ENCODE peak calls at places on chromosomes 5 and 9, in seven cellular contexts. G is GM12878, F is HepG2, Q is HCT116, I is K562, K is SK-N-SH, P is H1. J is an unnamed sample.
A peak's percentile ranks its signal among the peaks of the same experiment; 100 is the strongest.

GRCh38 chr5:911601-912000 is 18.9 kb downstream of the TRIP13 start:
- DNase-seq in I (no peak), P (no peak), G (no peak), Q (peak; percentile 55), K (no peak), F (no peak), J (peak; percentile 23)

GRCh38 chr9:112785981-112786380 is 35.4 kb downstream of the SNX30 start:
- DNase-seq in P (no peak), Q (no peak), G (no peak), I (no peak), K (no peak), F (no peak), J (no peak)

GRCh38 chr5:100550531-100551036 is 15.4 kb downstream of the FAM174A start:
- DNase-seq in I (no peak), K (no peak), Q (no peak), P (no peak), G (peak; percentile 72), F (no peak), J (no peak)

GRCh38 chr9:27499481-27499880 is 24.6 kb upstream of the IFNK start:
- DNase-seq in P (no peak), I (no peak), Q (no peak), G (no peak), K (no peak), F (no peak), J (peak; percentile 64)

GRCh38 chr5:95471922-95472321 is 80.8 kb downstream of the FAM81B start:
- DNase-seq in Q (no peak), I (no peak), P (no peak), F (no peak), K (no peak), G (no peak), J (no peak)

GRCh38 chr9:109880276-109881169 is 100.5 kb downstream of the PALM2AKAP2 start:
- DNase-seq in P (peak; percentile 72), G (no peak), I (peak; percentile 63), K (peak; percentile 28), Q (peak; percentile 67), F (peak; percentile 7), J (peak; percentile 49)

GRCh38 chr5:9058666-9059065 is 487.2 kb downstream of the SEMA5A start:
- DNase-seq in G (no peak), Q (no peak), K (no peak), I (no peak), F (no peak), P (no peak), J (no peak)

GRCh38 chr5:53549792-53550191 is 10.6 kb upstream of the NDUFS4 start:
- DNase-seq in G (no peak), F (no peak), K (no peak), P (no peak), Q (no peak), I (no peak), J (no peak)

GRCh38 chr9:70554881-70555280 is 140.4 kb upstream of the KLF9 start:
- DNase-seq in Q (no peak), I (no peak), F (no peak), P (no peak), G (no peak), K (no peak), J (no peak)

GRCh38 chr5:53892236-53892635 is 331.8 kb downstream of the NDUFS4 start:
- DNase-seq in P (no peak), I (no peak), G (no peak), Q (no peak), K (no peak), F (no peak), J (no peak)

GRCh38 chr9:3087697-3088096 is 243.8 kb upstream of the PUM3 start:
- DNase-seq in F (no peak), K (no peak), Q (no peak), G (no peak), P (no peak), I (no peak), J (no peak)

GRCh38 chr5:115962565-115963402 is 509 bp downstream of the LVRN start:
- DNase-seq in F (no peak), I (no peak), P (peak; percentile 55), Q (no peak), G (no peak), K (peak; percentile 72), J (peak; percentile 43)

GRCh38 chr5:32443541-32444190 is 874 bp downstream of the ZFR start:
- DNase-seq in F (no peak), I (peak; percentile 81), G (no peak), Q (no peak), P (peak; percentile 79), K (peak; percentile 87), J (peak; percentile 65)

GRCh38 chr9:137031904-137032639 is at the start of gene FUT7:
- DNase-seq in Q (no peak), K (no peak), P (no peak), G (no peak), F (no peak), I (no peak), J (no peak)

GRCh38 chr9:8863886-8864881 is 1064.6 kb upstream of the DMAC1 start:
- DNase-seq in K (no peak), P (no peak), F (no peak), Q (no peak), I (no peak), G (no peak), J (no peak)

GRCh38 chr9:99660191-99660636 is 161.5 kb upstream of the NR4A3 start:
- DNase-seq in G (peak; percentile 78), P (no peak), Q (no peak), I (no peak), K (no peak), F (no peak), J (no peak)

GRCh38 chr5:11973469-11973868 is 69.2 kb upstream of the CTNND2 start:
- DNase-seq in P (no peak), Q (no peak), G (no peak), K (no peak), I (no peak), F (no peak), J (no peak)

GRCh38 chr9:28792736-28793135 is 1219.5 kb upstream of the C9orf72 start:
- DNase-seq in Q (no peak), P (no peak), F (no peak), G (no peak), K (no peak), I (no peak), J (no peak)

GRCh38 chr5:127960126-127960744 is 123.3 kb upstream of the SLC12A2 start:
- DNase-seq in P (no peak), I (no peak), Q (no peak), K (no peak), F (no peak), G (no peak), J (peak; percentile 91)

GRCh38 chr5:83363111-83363510 is 108.4 kb upstream of the VCAN start:
- DNase-seq in K (no peak), G (no peak), Q (no peak), F (no peak), P (no peak), I (no peak), J (no peak)

GRCh38 chr5:174837919-174838902 is 113.8 kb downstream of the MSX2 start:
- DNase-seq in Q (peak; percentile 16), G (no peak), F (no peak), P (peak; percentile 53), K (peak; percentile 17), I (peak; percentile 10), J (no peak)

GRCh38 chr9:127781821-127782220 is 3.4 kb upstream of the SH2D3C start:
- DNase-seq in P (no peak), I (no peak), G (no peak), F (no peak), K (no peak), Q (no peak), J (peak; percentile 46)

GRCh38 chr5:115895821-115896220 is 54.1 kb downstream of the AP3S1 start:
- DNase-seq in G (no peak), P (no peak), Q (no peak), F (no peak), K (no peak), I (no peak), J (no peak)

GRCh38 chr9:7637073-7637472 is 162.5 kb downstream of the DMAC1 start:
- DNase-seq in P (no peak), I (no peak), G (no peak), F (no peak), K (peak; percentile 19), Q (no peak), J (no peak)

GRCh38 chr5:124932791-124933600 is 186.6 kb upstream of the ZNF608 start:
- DNase-seq in P (no peak), K (peak; percentile 53), G (no peak), I (no peak), F (no peak), Q (no peak), J (no peak)
- H2AFZ ChIP-seq in P (no peak overlapping the region), K (peak overlapping the region; percentile 2), G (no peak overlapping the region), I (no peak overlapping the region), F (no peak overlapping the region), Q (no peak overlapping the region), J (no peak overlapping the region)

GRCh38 chr5:151230048-151230680 is 6.3 kb upstream of the CCDC69 start:
- DNase-seq in P (no peak), K (no peak), Q (no peak), F (no peak), I (no peak), G (no peak), J (peak; percentile 14)

GRCh38 chr5:151225071-151225470 is 1.2 kb upstream of the CCDC69 start:
- DNase-seq in F (no peak), I (no peak), G (no peak), Q (no peak), P (no peak), K (no peak), J (no peak)

GRCh38 chr5:151228986-151229385 is 5.1 kb upstream of the CCDC69 start:
- DNase-seq in G (no peak), Q (no peak), P (no peak), K (no peak), I (no peak), F (no peak), J (no peak)

GRCh38 chr5:151225475-151225874 is 1.6 kb upstream of the CCDC69 start:
- DNase-seq in P (no peak), Q (no peak), G (no peak), F (no peak), I (no peak), K (no peak), J (no peak)

GRCh38 chr5:151227918-151228447 is 4.1 kb upstream of the CCDC69 start:
- DNase-seq in I (no peak), Q (no peak), K (no peak), G (no peak), F (no peak), P (no peak), J (no peak)
- H3K36me3 ChIP-seq in I (no peaks in the 10 kb centered on the region), Q (no peaks in the 10 kb centered on the region), K (no peaks in the 10 kb centered on the region), G (no peaks in the 10 kb centered on the region), F (no peaks in the 10 kb centered on the region), P (no peaks in the 10 kb centered on the region), J (no peaks in the 10 kb centered on the region)

GRCh38 chr5:140176028-140176382 is 1.0 kb downstream of the CYSTM1 start:
- DNase-seq in F (no peak), P (no peak), Q (no peak), G (no peak), I (no peak), K (no peak), J (no peak)
- TF ChIP-seq MAX in F (no peak), P (no peak), Q (no peak), G (no peak), I (no peak), K (no peak), J (no peak)

DNA sequence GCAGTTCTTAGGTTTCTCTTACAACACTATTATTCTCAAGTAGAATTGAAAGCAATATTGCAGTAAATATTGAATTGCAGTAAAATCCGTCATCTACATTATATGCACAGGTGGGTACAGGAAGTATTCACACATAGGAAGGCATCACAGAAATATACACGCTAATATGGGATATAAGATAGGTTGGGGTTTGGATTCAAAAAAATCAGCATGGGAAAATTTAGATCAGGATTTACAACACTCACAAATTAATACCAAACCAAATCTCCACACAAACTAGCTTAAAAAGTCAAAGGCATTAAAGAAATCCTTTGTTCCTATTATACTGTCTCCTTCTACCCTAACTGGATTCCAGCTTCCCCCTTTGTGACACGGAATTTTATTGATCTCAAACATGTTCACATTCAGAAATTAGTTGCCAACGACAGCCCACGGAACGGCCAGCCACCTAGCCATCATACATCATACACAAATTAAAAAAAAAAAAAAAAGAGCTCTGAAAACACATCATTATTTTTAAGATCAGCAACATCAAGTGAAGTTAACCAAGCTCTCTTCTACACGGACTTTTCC is 2.2 kb downstream of the NR6A1 start:
- DNase-seq in P (no peak), I (no peak), F (no peak), Q (no peak), K (no peak), G (no peak), J (peak; percentile 69)
- H2AFZ ChIP-seq in P (no peak overlapping the region), I (no peak overlapping the region), F (no peak overlapping the region), Q (no peak overlapping the region), K (no peak overlapping the region), G (no peak overlapping the region), J (no peak overlapping the region)